ENCODE peak calls at places on chromosomes 11 and 22, in four cellular contexts. One of them, this sample, is unnamed.

GRCh38 chr11:28259177-28259843 is 151.1 kb downstream of the METTL15 start:
- DNase-seq in CD4-positive, alpha-beta T cell: no peak
- DNase-seq in CD8-positive, alpha-beta T cell: no peak
- DNase-seq in fibroblast of the aortic adventitia: no peak
- DNase-seq in this sample: no peak

GRCh38 chr11:46485852-46486443 is 94.4 kb upstream of the CHRM4 start:
- DNase-seq in CD4-positive, alpha-beta T cell: no peak
- DNase-seq in CD8-positive, alpha-beta T cell: no peak
- DNase-seq in fibroblast of the aortic adventitia: no peak
- DNase-seq in this sample: no peak

GRCh38 chr11:69921429-69922014 is 102.3 kb upstream of the FGF3 start:
- DNase-seq in CD4-positive, alpha-beta T cell: no peak
- DNase-seq in CD8-positive, alpha-beta T cell: no peak
- DNase-seq in fibroblast of the aortic adventitia: no peak
- DNase-seq in this sample: no peak

GRCh38 chr11:102476812-102477211 is 24.2 kb upstream of the TMEM123 start:
- DNase-seq in CD4-positive, alpha-beta T cell: peak; percentile 12
- DNase-seq in CD8-positive, alpha-beta T cell: no peak
- DNase-seq in fibroblast of the aortic adventitia: no peak
- DNase-seq in this sample: no peak

GRCh38 chr11:16347928-16348685 is 8.2 kb downstream of the SOX6 start:
- DNase-seq in CD4-positive, alpha-beta T cell: no peak
- DNase-seq in CD8-positive, alpha-beta T cell: no peak
- DNase-seq in fibroblast of the aortic adventitia: no peak
- DNase-seq in this sample: no peak

GRCh38 chr11:69637956-69638871 is 2.7 kb upstream of the CCND1 start:
- DNase-seq in CD4-positive, alpha-beta T cell: no peak
- DNase-seq in CD8-positive, alpha-beta T cell: no peak
- DNase-seq in fibroblast of the aortic adventitia: peak; percentile 70
- DNase-seq in this sample: peak; percentile 64

GRCh38 chr11:70524096-70524922 is 126.0 kb downstream of the CTTN start:
- DNase-seq in CD4-positive, alpha-beta T cell: no peak
- DNase-seq in CD8-positive, alpha-beta T cell: no peak
- DNase-seq in fibroblast of the aortic adventitia: no peak
- DNase-seq in this sample: no peak

GRCh38 chr11:6538456-6538855 is 41.4 kb downstream of the DNHD1 start:
- DNase-seq in CD4-positive, alpha-beta T cell: no peak
- DNase-seq in CD8-positive, alpha-beta T cell: no peak
- DNase-seq in fibroblast of the aortic adventitia: no peak
- DNase-seq in this sample: no peak

GRCh38 chr11:120192831-120193625 is 17.8 kb upstream of the OAF start:
- DNase-seq in CD4-positive, alpha-beta T cell: no peak
- DNase-seq in CD8-positive, alpha-beta T cell: no peak
- DNase-seq in fibroblast of the aortic adventitia: no peak
- DNase-seq in this sample: no peak

GRCh38 chr22:35307372-35307771 is 7.7 kb downstream of the TOM1 start:
- DNase-seq in CD4-positive, alpha-beta T cell: no peak
- DNase-seq in CD8-positive, alpha-beta T cell: no peak
- DNase-seq in fibroblast of the aortic adventitia: no peak
- DNase-seq in this sample: no peak

GRCh38 chr11:104813532-104813931 is 84.7 kb downstream of the CASP12 start:
- DNase-seq in CD4-positive, alpha-beta T cell: no peak
- DNase-seq in CD8-positive, alpha-beta T cell: no peak
- DNase-seq in fibroblast of the aortic adventitia: no peak
- DNase-seq in this sample: no peak

GRCh38 chr11:43856988-43857387 is 23.6 kb upstream of the ALKBH3 start:
- DNase-seq in CD4-positive, alpha-beta T cell: no peak
- DNase-seq in CD8-positive, alpha-beta T cell: no peak
- DNase-seq in fibroblast of the aortic adventitia: no peak
- DNase-seq in this sample: no peak

GRCh38 chr11:67564230-67564629 is 19.4 kb upstream of the GSTP1 start:
- DNase-seq in CD4-positive, alpha-beta T cell: no peak
- DNase-seq in CD8-positive, alpha-beta T cell: no peak
- DNase-seq in fibroblast of the aortic adventitia: no peak
- DNase-seq in this sample: no peak

GRCh38 chr11:36160115-36160514 is 129.1 kb downstream of the COMMD9 start:
- DNase-seq in CD4-positive, alpha-beta T cell: no peak
- DNase-seq in CD8-positive, alpha-beta T cell: no peak
- DNase-seq in fibroblast of the aortic adventitia: no peak
- DNase-seq in this sample: no peak

GRCh38 chr22:30204015-30204741 is 42.4 kb downstream of the LIF start:
- DNase-seq in CD4-positive, alpha-beta T cell: no peak
- DNase-seq in CD8-positive, alpha-beta T cell: no peak
- DNase-seq in fibroblast of the aortic adventitia: no peak
- DNase-seq in this sample: peak; percentile 12

GRCh38 chr11:16160146-16160545 is 196.2 kb downstream of the SOX6 start:
- DNase-seq in CD4-positive, alpha-beta T cell: no peak
- DNase-seq in CD8-positive, alpha-beta T cell: no peak
- DNase-seq in fibroblast of the aortic adventitia: no peak
- DNase-seq in this sample: no peak

GRCh38 chr11:82577246-82577645 is 156.4 kb downstream of the FAM181B start:
- DNase-seq in CD4-positive, alpha-beta T cell: no peak
- DNase-seq in CD8-positive, alpha-beta T cell: no peak
- DNase-seq in fibroblast of the aortic adventitia: no peak
- DNase-seq in this sample: no peak

GRCh38 chr22:24937114-24937513 is 9.4 kb downstream of the LHFPL7 start:
- DNase-seq in CD4-positive, alpha-beta T cell: no peak
- DNase-seq in CD8-positive, alpha-beta T cell: no peak
- DNase-seq in fibroblast of the aortic adventitia: peak; percentile 32
- DNase-seq in this sample: no peak

GRCh38 chr11:2566223-2567025 is 121.6 kb downstream of the KCNQ1 start:
- DNase-seq in CD4-positive, alpha-beta T cell: no peak
- DNase-seq in CD8-positive, alpha-beta T cell: no peak
- DNase-seq in fibroblast of the aortic adventitia: peak; percentile 3
- DNase-seq in this sample: no peak

DNA sequence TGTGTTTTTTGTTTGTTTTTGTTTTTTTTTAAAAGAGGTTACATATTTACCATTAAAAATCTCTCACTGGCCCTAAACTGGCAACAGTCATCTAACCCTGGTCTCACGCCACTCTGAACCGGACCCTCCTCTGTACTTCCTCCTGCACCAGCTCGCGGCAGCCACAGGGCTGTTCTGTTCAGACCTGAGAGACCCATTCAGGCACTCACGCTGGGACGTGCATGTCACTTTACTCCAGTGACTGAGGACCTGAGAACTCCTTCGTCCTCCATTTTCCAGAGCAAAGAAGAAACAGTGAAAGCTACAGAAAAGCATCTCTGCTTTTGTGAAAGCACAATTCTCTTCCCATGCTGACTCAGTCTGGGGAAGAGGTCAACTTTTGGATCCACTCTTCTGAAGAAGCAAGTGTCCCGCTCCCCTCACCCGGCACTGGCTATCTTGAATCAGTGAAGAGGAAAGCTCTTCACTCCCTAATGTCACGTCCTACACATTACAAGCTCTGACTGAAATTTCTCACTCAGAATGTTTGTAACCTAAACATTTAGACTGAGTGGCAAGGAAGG is 24.6 kb downstream of the PISD start:
- DNase-seq in CD4-positive, alpha-beta T cell: no peak
- DNase-seq in CD8-positive, alpha-beta T cell: no peak
- DNase-seq in fibroblast of the aortic adventitia: no peak
- DNase-seq in this sample: peak; percentile 63
- TF ChIP-seq CTCF in CD4-positive, alpha-beta T cell: no peak
- TF ChIP-seq CTCF in CD8-positive, alpha-beta T cell: no peak
- TF ChIP-seq CTCF in fibroblast of the aortic adventitia: no peak
- TF ChIP-seq CTCF in this sample: peak; percentile 20

DNA sequence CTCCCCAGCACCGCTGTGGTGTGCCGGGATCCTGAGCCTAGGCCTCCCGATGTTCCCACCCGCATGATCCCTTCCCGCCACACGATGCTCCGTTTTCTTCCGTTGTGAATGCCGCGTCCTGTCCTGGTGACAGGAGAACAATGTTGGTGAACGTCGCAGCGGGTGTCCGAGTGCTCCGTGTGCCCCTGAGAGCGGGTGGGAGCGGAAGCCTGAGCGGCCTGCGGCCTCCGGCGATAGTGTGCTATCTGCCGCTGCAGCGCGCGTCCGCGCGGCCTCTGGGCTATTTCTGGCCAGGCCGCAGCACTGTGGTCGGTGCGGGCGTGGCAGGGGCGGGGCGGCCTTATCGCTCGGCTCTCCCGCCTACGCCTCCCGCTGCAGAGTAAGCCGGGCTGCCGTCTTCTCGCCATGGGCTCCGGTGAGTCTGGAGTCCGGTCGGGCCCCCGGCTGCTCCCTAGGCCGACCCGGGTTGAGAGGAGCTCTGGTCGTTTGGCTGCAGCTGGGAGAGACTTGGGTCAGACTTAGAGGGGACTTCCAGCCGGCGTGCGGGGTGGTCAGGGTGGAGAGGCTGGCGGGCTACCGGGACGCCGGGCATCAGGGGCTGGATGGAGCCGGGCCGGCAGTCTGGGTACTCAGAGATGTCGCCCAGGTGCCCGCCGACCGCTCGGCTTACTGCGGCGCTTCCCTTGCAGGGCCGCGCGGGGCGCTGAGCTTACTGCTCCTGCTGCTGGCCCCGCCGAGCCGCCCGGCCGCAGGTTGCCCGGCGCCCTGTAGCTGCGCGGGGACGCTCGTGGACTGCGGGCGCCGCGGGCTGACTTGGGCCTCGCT is at the start of gene GP1BB:
- DNase-seq in CD4-positive, alpha-beta T cell: no peak
- DNase-seq in CD8-positive, alpha-beta T cell: no peak
- DNase-seq in fibroblast of the aortic adventitia: no peak
- DNase-seq in this sample: peak; percentile 78
- TF ChIP-seq CTCF in CD4-positive, alpha-beta T cell: no peak
- TF ChIP-seq CTCF in CD8-positive, alpha-beta T cell: no peak
- TF ChIP-seq CTCF in fibroblast of the aortic adventitia: no peak
- TF ChIP-seq CTCF in this sample: no peak

DNA sequence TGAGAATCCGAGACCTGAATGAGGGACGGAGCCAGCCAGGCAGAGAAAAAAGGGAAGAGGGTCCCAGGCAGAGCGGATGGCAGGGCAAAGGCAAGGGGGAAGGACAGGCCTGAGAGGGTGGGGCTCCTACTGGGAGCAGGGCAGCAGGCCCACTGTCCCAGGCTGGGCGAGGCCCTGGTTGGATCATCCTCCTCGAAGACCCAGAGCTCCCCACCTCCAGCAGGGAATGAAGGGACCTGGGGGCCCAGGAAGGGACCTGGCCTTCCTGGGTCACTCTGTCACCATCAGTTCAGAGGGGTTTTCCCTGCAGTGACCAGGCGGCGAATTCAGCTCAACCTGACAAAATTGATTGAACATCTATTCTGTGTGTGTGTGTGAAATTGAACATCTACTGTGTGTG is 4.0 kb downstream of the CD5 start:
- DNase-seq in CD4-positive, alpha-beta T cell: no peak
- DNase-seq in CD8-positive, alpha-beta T cell: no peak
- DNase-seq in fibroblast of the aortic adventitia: no peak
- DNase-seq in this sample: no peak
- TF ChIP-seq CTCF in CD4-positive, alpha-beta T cell: no peak
- TF ChIP-seq CTCF in CD8-positive, alpha-beta T cell: no peak
- TF ChIP-seq CTCF in fibroblast of the aortic adventitia: no peak
- TF ChIP-seq CTCF in this sample: no peak

GRCh38 chr22:21796863-21797262 is 61.3 kb upstream of the YPEL1 start:
- DNase-seq in CD4-positive, alpha-beta T cell: no peak
- DNase-seq in CD8-positive, alpha-beta T cell: no peak
- DNase-seq in fibroblast of the aortic adventitia: no peak
- DNase-seq in this sample: no peak

GRCh38 chr22:21796231-21796630 is 60.6 kb upstream of the YPEL1 start:
- DNase-seq in CD4-positive, alpha-beta T cell: no peak
- DNase-seq in CD8-positive, alpha-beta T cell: no peak
- DNase-seq in fibroblast of the aortic adventitia: no peak
- DNase-seq in this sample: no peak

GRCh38 chr22:21797444-21798221 is 62.0 kb upstream of the YPEL1 start:
- DNase-seq in CD4-positive, alpha-beta T cell: no peak
- DNase-seq in CD8-positive, alpha-beta T cell: no peak
- DNase-seq in fibroblast of the aortic adventitia: peak; percentile 43
- DNase-seq in this sample: no peak

GRCh38 chr22:21790359-21790758 is 54.8 kb upstream of the YPEL1 start:
- DNase-seq in CD4-positive, alpha-beta T cell: no peak
- DNase-seq in CD8-positive, alpha-beta T cell: peak; percentile 5
- DNase-seq in fibroblast of the aortic adventitia: no peak
- DNase-seq in this sample: no peak

GRCh38 chr22:21791635-21792625 is 56.3 kb upstream of the YPEL1 start:
- DNase-seq in CD4-positive, alpha-beta T cell: no peak
- DNase-seq in CD8-positive, alpha-beta T cell: peak; percentile 1
- DNase-seq in fibroblast of the aortic adventitia: peak; percentile 40
- DNase-seq in this sample: peak; percentile 64
- TF ChIP-seq CTCF in CD4-positive, alpha-beta T cell: no peak
- TF ChIP-seq CTCF in CD8-positive, alpha-beta T cell: no peak
- TF ChIP-seq CTCF in fibroblast of the aortic adventitia: no peak
- TF ChIP-seq CTCF in this sample: no peak

GRCh38 chr11:30333405-30333804 is 10.5 kb downstream of the ARL14EP start:
- DNase-seq in CD4-positive, alpha-beta T cell: no peak
- DNase-seq in CD8-positive, alpha-beta T cell: no peak
- DNase-seq in fibroblast of the aortic adventitia: peak; percentile 11
- DNase-seq in this sample: no peak
- TF ChIP-seq CTCF in CD4-positive, alpha-beta T cell: peak; percentile 43
- TF ChIP-seq CTCF in CD8-positive, alpha-beta T cell: peak; percentile 33
- TF ChIP-seq CTCF in fibroblast of the aortic adventitia: peak; percentile 43
- TF ChIP-seq CTCF in this sample: peak; percentile 61

DNA sequence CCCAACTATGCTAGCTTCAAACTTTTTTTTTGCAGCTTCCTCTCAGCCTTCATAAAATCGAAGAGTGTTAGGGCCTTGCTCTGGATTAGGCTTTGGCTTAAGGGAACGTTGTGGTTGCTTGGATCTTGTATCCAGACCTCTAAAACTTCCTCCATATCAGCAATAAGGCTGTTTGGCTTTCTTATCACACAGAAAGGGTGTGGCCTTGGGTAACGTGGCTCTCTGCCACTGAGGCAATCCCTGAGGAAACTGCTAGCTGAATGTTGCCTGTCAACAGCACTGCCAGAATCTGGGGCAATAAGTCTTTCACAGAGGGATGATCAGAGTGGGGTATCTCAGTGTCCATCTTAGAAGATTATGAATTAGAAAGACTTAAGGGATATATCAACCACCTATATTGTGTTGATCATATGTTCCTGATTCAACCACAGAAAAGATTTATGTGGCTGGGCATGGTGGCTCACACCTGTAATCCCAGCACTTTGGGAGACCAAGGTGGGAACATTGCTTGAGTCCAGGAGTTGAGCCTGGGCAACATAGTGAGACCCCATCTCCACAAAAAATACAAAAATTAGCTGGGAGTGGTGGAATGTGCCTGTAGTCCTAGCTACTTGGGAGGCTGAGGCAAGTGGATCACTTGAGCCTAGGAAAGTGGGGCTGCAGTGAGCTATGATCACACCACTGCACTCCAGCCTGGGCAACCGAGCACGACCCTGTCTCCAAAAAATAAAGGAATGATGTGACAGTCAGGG is 12.5 kb upstream of the CUL5 start:
- DNase-seq in CD4-positive, alpha-beta T cell: no peak
- DNase-seq in CD8-positive, alpha-beta T cell: no peak
- DNase-seq in fibroblast of the aortic adventitia: no peak
- DNase-seq in this sample: no peak
- TF ChIP-seq CTCF in CD4-positive, alpha-beta T cell: no peak
- TF ChIP-seq CTCF in CD8-positive, alpha-beta T cell: no peak
- TF ChIP-seq CTCF in fibroblast of the aortic adventitia: no peak
- TF ChIP-seq CTCF in this sample: no peak

This sample was measured in GM13977.